ENCODE peak calls at places on chromosomes 13 and 19, in seven cellular contexts. M is breast epithelium, F is GM23248, G is GM23338, Y is uterus, D is heart right ventricle, J is epithelial cell of prostate. Q is an unnamed sample.

GRCh38 chr13:30128591-30128990 is 178.8 kb downstream of the KATNAL1 start:
- DNase-seq in M (no peak), F (no peak), G (no peak), Y (no peak), D (no peak), J (no peak), Q (no peak)

GRCh38 chr13:27708325-27708724 is 84.0 kb upstream of the GSX1 start:
- DNase-seq in M (no peak), F (no peak), G (no peak), Y (no peak), D (no peak), J (no peak), Q (no peak)

GRCh38 chr19:33260628-33261418 is 35.2 kb upstream of the SLC7A10 start:
- DNase-seq in M (no peak), F (no peak), G (no peak), Y (no peak), D (no peak), J (no peak), Q (no peak)

GRCh38 chr13:91349992-91350911 is 2.8 kb downstream of the MIR17HG start:
- DNase-seq in M (no peak), F (no peak), G (no peak), Y (no peak), D (no peak), J (no peak), Q (no peak)

GRCh38 chr19:10677796-10678195 is 23.4 kb upstream of the QTRT1 start:
- DNase-seq in M (no peak), F (no peak), G (no peak), Y (no peak), D (no peak), J (no peak), Q (no peak)

GRCh38 chr19:52957591-52957990 is 5.1 kb downstream of the ZNF816 start:
- DNase-seq in M (no peak), F (no peak), G (no peak), Y (no peak), D (no peak), J (no peak), Q (peak)

GRCh38 chr19:14519860-14520407 is 1.7 kb upstream of the DNAJB1 start:
- DNase-seq in M (no peak), F (peak), G (no peak), Y (no peak), D (no peak), J (peak), Q (peak)

GRCh38 chr19:17328517-17329060 is 6.1 kb downstream of the ANO8 start:
- DNase-seq in M (no peak), F (no peak), G (peak), Y (no peak), D (no peak), J (no peak), Q (no peak)

GRCh38 chr13:20401958-20402856 is 123.5 kb downstream of the CRYL1 start:
- DNase-seq in M (no peak), F (peak), G (no peak), Y (no peak), D (no peak), J (peak), Q (peak)

GRCh38 chr19:10855879-10856522 is 7.8 kb downstream of the C19orf38 start:
- DNase-seq in M (no peak), F (peak), G (peak), Y (no peak), D (no peak), J (no peak), Q (no peak)

GRCh38 chr13:45880242-45880641 is 28.7 kb upstream of the SIAH3 start:
- DNase-seq in M (no peak), F (no peak), G (no peak), Y (no peak), D (no peak), J (no peak), Q (no peak)

GRCh38 chr13:32362574-32362973 is 47.3 kb downstream of the BRCA2 start:
- DNase-seq in M (no peak), F (no peak), G (no peak), Y (no peak), D (no peak), J (no peak), Q (no peak)

GRCh38 chr19:7868326-7868670 is 5.9 kb downstream of the PRR36 start:
- DNase-seq in M (no peak), F (peak), G (peak), Y (no peak), D (no peak), J (no peak), Q (no peak)

GRCh38 chr13:21850013-21851006 is 179.4 kb downstream of the FGF9 start:
- DNase-seq in M (no peak), F (peak), G (no peak), Y (no peak), D (no peak), J (no peak), Q (no peak)

GRCh38 chr19:14400913-14401312 is 18.2 kb downstream of the DDX39A start:
- DNase-seq in M (no peak), F (no peak), G (no peak), Y (no peak), D (no peak), J (no peak), Q (no peak)

GRCh38 chr13:112102243-112102642 is 35.3 kb downstream of the SOX1 start:
- DNase-seq in M (no peak), F (peak), G (peak), Y (no peak), D (no peak), J (no peak), Q (no peak)

DNA sequence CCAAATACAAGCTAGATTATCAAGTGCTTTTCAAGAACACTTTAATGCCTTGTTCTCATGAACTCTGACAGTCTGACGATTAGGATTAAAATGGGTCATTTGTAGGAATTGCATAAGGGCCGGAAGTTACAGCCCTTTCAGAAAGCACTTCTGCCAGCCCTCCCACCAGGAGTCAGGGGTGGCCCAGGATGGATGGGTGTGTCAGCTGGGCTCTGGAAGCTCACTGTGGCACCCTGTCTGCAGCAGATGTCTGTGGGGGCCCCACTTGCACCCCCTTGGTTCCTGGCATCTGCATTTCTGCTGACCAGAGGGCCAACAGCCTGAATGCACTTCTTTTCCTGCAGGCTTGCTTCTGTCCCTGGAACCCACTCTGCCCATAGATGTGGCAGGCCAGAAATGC is 712.6 kb downstream of the UQCRFS1 start:
- DNase-seq in M (no peak), F (no peak), G (no peak), Y (no peak), D (no peak), J (no peak), Q (no peak)
- H3K27ac ChIP-seq in M (no peak), F (no peak), G (no peak), Y (no peak), D (no peak), J (no peak), Q (no peak)

DNA sequence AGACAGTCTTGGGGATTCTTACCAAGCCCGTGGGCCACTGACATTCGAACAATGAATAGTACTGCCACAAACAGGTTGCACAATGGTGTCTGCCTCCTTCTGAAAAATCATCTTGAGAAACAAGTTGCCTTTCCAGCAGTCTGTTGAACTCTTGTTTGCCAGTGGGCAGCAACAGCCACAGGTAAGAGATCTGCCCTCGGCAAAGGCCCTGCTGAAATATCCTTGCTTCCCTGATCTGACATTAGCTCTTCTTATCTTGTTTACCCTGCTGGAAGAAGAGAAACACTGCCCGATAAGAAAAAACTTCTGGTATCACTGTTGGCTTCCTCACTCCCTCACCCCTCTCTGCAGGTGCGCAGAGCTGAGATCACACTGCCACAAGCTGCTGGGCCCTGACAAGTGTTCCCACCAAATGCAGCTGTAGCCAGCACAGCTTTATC is 2.0 kb downstream of the DOCK9 start:
- DNase-seq in M (no peak), F (no peak), G (peak), Y (no peak), D (no peak), J (no peak), Q (no peak)
- H3K27ac ChIP-seq in M (peak), F (no peak), G (peak), Y (peak), D (peak), J (peak), Q (no peak)

GRCh38 chr13:97284558-97284957 is 62.4 kb downstream of the MBNL2 start:
- DNase-seq in M (no peak), F (peak), G (no peak), Y (no peak), D (no peak), J (no peak), Q (no peak)

GRCh38 chr13:97281028-97281427 is 58.9 kb downstream of the MBNL2 start:
- DNase-seq in M (no peak), F (no peak), G (no peak), Y (no peak), D (no peak), J (no peak), Q (no peak)

GRCh38 chr13:97280478-97280877 is 58.3 kb downstream of the MBNL2 start:
- DNase-seq in M (no peak), F (peak), G (no peak), Y (no peak), D (no peak), J (no peak), Q (no peak)

GRCh38 chr13:97283888-97284287 is 61.8 kb downstream of the MBNL2 start:
- DNase-seq in M (no peak), F (no peak), G (no peak), Y (no peak), D (no peak), J (no peak), Q (no peak)

DNA sequence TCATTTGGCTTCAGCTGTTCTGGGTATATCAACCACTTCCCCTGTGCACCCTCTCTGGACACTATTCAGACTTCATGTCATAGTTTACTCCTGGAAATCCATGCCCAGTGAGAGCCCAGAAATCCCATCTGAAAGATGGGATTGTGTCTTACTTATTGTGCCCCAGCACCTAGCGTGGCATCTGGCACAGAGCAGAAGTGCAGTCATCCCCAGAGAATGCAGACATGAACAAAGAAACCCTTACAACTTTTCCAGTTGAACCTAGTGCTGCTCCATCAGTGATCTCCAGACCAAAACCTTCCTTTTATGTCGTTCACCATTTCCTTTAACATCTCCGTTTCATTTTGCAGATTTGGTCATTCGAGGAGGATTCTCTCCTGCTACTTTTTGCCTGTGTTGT is 60.6 kb downstream of the MBNL2 start:
- DNase-seq in M (no peak), F (peak), G (no peak), Y (no peak), D (no peak), J (no peak), Q (peak)
- H3K27ac ChIP-seq in M (peak), F (no peak), G (no peak), Y (no peak), D (no peak), J (no peak), Q (peak)

DNA sequence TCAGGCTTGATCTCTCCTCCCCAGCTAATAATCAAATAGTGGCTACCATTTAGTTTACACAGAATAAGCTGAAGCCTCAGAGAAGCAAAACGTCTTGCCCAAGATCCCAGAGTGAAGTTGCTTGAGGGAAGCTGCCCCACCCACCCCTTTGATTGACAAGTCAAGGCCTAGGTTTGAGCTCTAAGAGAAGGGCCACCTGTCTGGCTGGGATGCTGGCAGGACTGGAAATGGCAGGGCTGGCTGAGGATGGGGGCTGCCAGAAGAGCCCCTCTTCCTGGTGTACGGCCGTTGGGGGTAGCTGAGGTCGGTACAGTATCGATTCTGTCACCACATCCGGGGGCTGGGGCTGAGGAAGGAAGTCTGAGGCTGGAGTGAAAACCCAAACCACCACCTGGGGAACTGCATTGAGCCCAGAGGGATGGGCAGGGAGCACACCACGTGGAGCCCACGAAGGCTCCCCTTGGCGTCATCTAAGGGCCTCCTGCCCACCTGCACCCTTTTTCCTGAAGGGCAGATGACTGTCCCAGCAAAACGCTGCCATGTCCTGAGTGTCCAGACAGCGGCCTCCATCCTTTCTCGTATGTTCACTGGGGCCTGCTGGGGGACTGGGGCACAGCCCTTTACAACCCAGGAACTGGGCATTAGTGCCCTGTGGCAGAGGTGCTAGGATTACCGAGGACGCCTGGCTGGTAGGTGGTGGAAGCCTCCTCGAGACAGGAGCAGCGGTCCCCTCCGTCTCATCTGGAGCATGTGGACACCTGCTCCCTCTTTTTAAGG is 1.4 kb upstream of the PRKD2 start:
- DNase-seq in M (no peak), F (peak), G (peak), Y (no peak), D (no peak), J (no peak), Q (no peak)
- H3K27ac ChIP-seq in M (peak), F (peak), G (peak), Y (peak), D (peak), J (peak), Q (no peak)

DNA sequence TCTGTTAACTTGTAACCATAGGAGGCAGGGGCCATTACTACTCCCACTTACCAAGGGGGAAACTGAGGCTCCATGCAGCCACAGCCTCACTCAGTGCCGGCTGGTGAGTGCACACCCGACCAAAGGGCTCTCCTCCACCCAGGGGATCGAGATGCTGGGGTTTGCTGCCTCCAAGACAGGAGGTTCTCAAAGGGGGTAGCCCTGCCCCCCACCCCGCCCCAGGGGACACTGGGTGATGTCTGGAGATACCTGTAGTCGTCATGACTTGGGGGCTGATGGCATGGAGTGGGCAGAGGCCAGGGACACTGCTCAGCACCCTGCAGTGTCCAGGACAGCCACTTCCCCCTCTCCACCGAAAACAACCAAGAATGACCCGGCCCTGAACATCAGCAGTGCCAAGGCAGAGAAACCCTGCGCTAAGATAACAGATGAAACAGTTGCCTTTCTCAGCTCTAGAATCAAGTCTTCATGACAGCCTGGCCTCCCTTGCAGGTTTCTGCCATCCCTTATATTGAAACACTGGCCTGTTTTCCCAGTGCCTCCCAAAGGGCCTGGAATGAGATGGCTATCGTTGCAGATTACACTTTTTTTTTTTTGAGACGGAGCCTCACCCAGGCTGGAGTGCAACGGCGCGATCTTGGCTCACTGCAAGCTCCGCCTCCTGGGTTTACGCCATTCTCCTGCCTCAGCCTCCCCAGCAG is 3.3 kb downstream of the REEP6 start:
- DNase-seq in M (no peak), F (no peak), G (no peak), Y (no peak), D (no peak), J (no peak), Q (no peak)
- H3K27ac ChIP-seq in M (no peak), F (no peak), G (no peak), Y (no peak), D (no peak), J (no peak), Q (no peak)

DNA sequence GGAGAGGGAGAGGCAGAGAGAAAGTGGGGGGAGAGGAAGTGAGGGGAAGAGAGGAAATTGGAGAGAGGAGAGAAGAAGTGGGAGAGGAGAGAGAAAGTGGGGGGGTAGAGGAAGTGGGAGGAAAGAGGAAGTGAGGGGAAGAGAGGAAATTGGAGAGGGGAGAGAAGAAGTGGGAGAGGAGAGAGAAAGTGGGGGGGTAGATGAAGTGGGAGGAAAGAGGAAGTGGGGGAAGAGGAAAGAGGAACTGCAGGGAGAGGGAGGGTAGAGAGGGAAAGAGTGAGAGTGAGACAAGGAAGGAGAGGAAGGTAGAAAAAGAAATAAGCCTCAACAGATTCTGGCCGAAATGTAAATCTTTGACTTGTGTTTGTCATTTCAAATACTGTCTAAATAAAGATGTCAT is 146.6 kb downstream of the KLF12 start:
- DNase-seq in M (no peak), F (no peak), G (no peak), Y (no peak), D (no peak), J (no peak), Q (no peak)
- H3K27ac ChIP-seq in M (no peak), F (no peak), G (no peak), Y (no peak), D (no peak), J (no peak), Q (no peak)